ENCODE peak calls at places on chromosomes 7 and 10, in ten cellular contexts. I is HL-60; Y is endodermal cell; F is cardiac muscle cell; Z is brain microvascular endothelial cell; J is IMR-90; R is mesothelial cell of epicardium; K is upper lobe of right lung; V is BJ; W is activated CD8-positive, alpha-beta T cell treated with anti-CD3 and anti-CD28 coated beads for 36 hours. T is an unnamed sample.

GRCh38 chr7:8184241-8184640 is 77.7 kb downstream of the ICA1 start:
- DNase-seq in I (no peak), Y (no peak), F (no peak), Z (no peak), J (no peak), R (no peak), K (no peak), V (no peak), W (no peak), T (no peak)

GRCh38 chr7:158828343-158829020 is 827 bp downstream of the ESYT2 start:
- DNase-seq in I (peak), Y (peak), F (peak), Z (no peak), J (no peak), R (no peak), K (peak), V (no peak), W (peak), T (peak)

GRCh38 chr7:101869901-101870290 is 52.5 kb downstream of the CUX1 start:
- DNase-seq in I (no peak), Y (no peak), F (no peak), Z (no peak), J (no peak), R (no peak), K (no peak), V (no peak), W (no peak), T (no peak)

GRCh38 chr10:133086247-133086646 is 1.5 kb upstream of the ADGRA1 start:
- DNase-seq in I (no peak), Y (no peak), F (no peak), Z (no peak), J (no peak), R (no peak), K (no peak), V (no peak), W (no peak), T (no peak)

GRCh38 chr7:78496226-78496625 is 697.7 kb downstream of the PHTF2 start:
- DNase-seq in I (no peak), Y (no peak), F (no peak), Z (no peak), J (no peak), R (no peak), K (no peak), V (no peak), W (no peak), T (no peak)

GRCh38 chr10:68550747-68551411 is 9.3 kb upstream of the TET1 start:
- DNase-seq in I (peak), Y (peak), F (peak), Z (peak), J (peak), R (no peak), K (no peak), V (no peak), W (peak), T (peak)

GRCh38 chr7:142927949-142928348 is 5.6 kb downstream of the TRPV5 start:
- DNase-seq in I (no peak), Y (no peak), F (no peak), Z (no peak), J (no peak), R (no peak), K (no peak), V (no peak), W (no peak), T (no peak)

GRCh38 chr10:71367279-71367678 is 29.4 kb upstream of the CDH23 start:
- DNase-seq in I (peak), Y (no peak), F (no peak), Z (no peak), J (no peak), R (no peak), K (peak), V (no peak), W (no peak), T (no peak)

GRCh38 chr7:97094531-97094930 is 23.0 kb upstream of the SDHAF3 start:
- DNase-seq in I (no peak), Y (no peak), F (no peak), Z (no peak), J (no peak), R (no peak), K (no peak), V (no peak), W (no peak), T (no peak)

GRCh38 chr7:138978541-138979184 is 2.5 kb downstream of the KIAA1549 start:
- DNase-seq in I (no peak), Y (no peak), F (no peak), Z (no peak), J (no peak), R (no peak), K (no peak), V (no peak), W (no peak), T (no peak)

GRCh38 chr7:139075031-139075652 is 34.4 kb downstream of the ZC3HAV1 start:
- DNase-seq in I (peak), Y (peak), F (peak), Z (peak), J (peak), R (no peak), K (peak), V (peak), W (peak), T (peak)

GRCh38 chr7:151728746-151729145 is 148.2 kb downstream of the PRKAG2 start:
- DNase-seq in I (no peak), Y (no peak), F (no peak), Z (no peak), J (no peak), R (no peak), K (no peak), V (no peak), W (no peak), T (no peak)

GRCh38 chr7:126635545-126635944 is 617.2 kb downstream of the GRM8 start:
- DNase-seq in I (no peak), Y (no peak), F (no peak), Z (no peak), J (no peak), R (no peak), K (no peak), V (no peak), W (no peak), T (no peak)

GRCh38 chr7:73742338-73742752 is 3.7 kb upstream of the ABHD11 start:
- DNase-seq in I (no peak), Y (peak), F (no peak), Z (no peak), J (no peak), R (no peak), K (peak), V (no peak), W (no peak), T (peak)

GRCh38 chr10:80787952-80788351 is 250.2 kb downstream of the SH2D4B start:
- DNase-seq in I (no peak), Y (no peak), F (no peak), Z (no peak), J (no peak), R (no peak), K (no peak), V (no peak), W (no peak), T (no peak)

GRCh38 chr7:130970196-130970595 is 236.2 kb upstream of the KLF14 start:
- DNase-seq in I (no peak), Y (no peak), F (no peak), Z (no peak), J (no peak), R (no peak), K (no peak), V (no peak), W (peak), T (no peak)

GRCh38 chr10:132305654-132306340 is 2.0 kb downstream of the STK32C start:
- DNase-seq in I (no peak), Y (no peak), F (no peak), Z (no peak), J (no peak), R (no peak), K (peak), V (no peak), W (no peak), T (no peak)

GRCh38 chr10:114605155-114605797 is 52.8 kb downstream of the ABLIM1 start:
- DNase-seq in I (no peak), Y (no peak), F (no peak), Z (no peak), J (no peak), R (no peak), K (no peak), V (no peak), W (no peak), T (no peak)

GRCh38 chr10:125768217-125768616 is 7.4 kb downstream of the MMP21 start:
- DNase-seq in I (no peak), Y (no peak), F (peak), Z (no peak), J (peak), R (no peak), K (no peak), V (no peak), W (no peak), T (no peak)

GRCh38 chr7:132876576-132876975 is 205.3 kb downstream of the CHCHD3 start:
- DNase-seq in I (no peak), Y (no peak), F (no peak), Z (no peak), J (no peak), R (no peak), K (no peak), V (no peak), W (no peak), T (no peak)

GRCh38 chr10:98344589-98345038 is 70.4 kb downstream of the PYROXD2 start:
- DNase-seq in I (no peak), Y (no peak), F (peak), Z (no peak), J (peak), R (no peak), K (no peak), V (no peak), W (no peak), T (no peak)

GRCh38 chr10:102776779-102777417 is 33.1 kb downstream of the WBP1L start:
- DNase-seq in I (peak), Y (peak), F (peak), Z (peak), J (peak), R (peak), K (peak), V (peak), W (peak), T (no peak)

GRCh38 chr10:88849224-88849623 is 2.4 kb downstream of the ANKRD22 start:
- DNase-seq in I (no peak), Y (no peak), F (peak), Z (peak), J (peak), R (no peak), K (no peak), V (no peak), W (no peak), T (no peak)

GRCh38 chr7:118053353-118053752 is 130.6 kb upstream of the LSM8 start:
- DNase-seq in I (no peak), Y (no peak), F (no peak), Z (no peak), J (no peak), R (no peak), K (no peak), V (no peak), W (no peak), T (no peak)

GRCh38 chr7:142418316-142418715 is 160.5 kb upstream of the PRSS58 start:
- DNase-seq in I (peak), Y (no peak), F (no peak), Z (no peak), J (no peak), R (no peak), K (no peak), V (no peak), W (no peak), T (no peak)

GRCh38 chr7:115387168-115387567 is 465.3 kb downstream of the MDFIC start:
- DNase-seq in I (no peak), Y (no peak), F (no peak), Z (no peak), J (no peak), R (no peak), K (no peak), V (no peak), W (no peak), T (no peak)

DNA sequence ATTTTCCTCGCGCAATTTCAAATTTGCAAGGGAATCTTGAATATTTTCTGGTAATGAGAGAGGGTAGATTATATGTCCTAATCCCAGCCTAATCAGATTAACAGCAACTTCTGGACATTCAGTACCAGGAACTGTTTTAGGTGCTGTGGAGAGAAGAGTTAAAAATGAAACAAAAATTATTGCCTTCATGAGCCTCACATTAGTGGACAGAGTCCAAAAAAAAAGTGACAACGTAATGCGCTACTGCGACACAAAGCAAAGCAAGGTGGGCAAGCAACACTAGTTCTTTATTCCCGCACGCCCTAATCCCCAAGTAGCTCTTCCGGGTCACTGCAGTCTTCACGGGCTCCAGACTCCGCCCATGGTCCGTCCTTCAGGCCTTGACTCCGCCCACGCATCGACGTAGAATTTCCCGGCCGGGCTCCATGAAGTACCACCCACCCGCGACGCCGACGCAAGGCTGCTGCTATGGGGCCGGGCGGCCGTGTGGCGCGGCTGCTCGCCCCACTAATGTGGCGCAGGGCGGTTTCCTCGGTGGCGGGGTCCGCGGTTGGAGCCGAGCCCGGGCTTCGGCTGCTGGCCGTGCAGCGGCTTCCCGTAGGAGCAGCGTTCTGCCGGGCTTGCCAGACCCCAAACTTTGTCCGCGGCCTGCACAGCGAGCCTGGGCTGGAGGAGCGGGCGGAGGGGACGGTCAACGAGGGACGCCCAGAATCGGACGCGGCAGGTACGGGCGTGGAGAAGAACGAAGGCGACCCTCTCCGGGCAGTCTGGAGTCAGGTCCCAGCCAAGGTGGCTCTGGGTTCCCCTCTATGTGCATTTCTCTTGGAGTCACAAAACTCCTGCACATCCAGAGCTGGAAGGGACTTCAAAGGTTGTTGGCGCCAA is at the start of gene MALSU1:
- DNase-seq in I (peak), Y (peak), F (peak), Z (peak), J (peak), R (peak), K (peak), V (peak), W (peak), T (peak)
- TF ChIP-seq CTCF in I (no peak), Y (no peak), F (no peak), Z (no peak), J (no peak), R (no peak), K (no peak), V (no peak), W (no peak), T (no peak)

GRCh38 chr7:146772581-146772980 is 656.0 kb downstream of the CNTNAP2 start:
- DNase-seq in I (peak), Y (peak), F (no peak), Z (no peak), J (no peak), R (no peak), K (no peak), V (no peak), W (no peak), T (no peak)
- TF ChIP-seq CTCF in I (no peak), Y (peak), F (peak), Z (peak), J (no peak), R (no peak), K (no peak), V (no peak), W (no peak), T (no peak)

DNA sequence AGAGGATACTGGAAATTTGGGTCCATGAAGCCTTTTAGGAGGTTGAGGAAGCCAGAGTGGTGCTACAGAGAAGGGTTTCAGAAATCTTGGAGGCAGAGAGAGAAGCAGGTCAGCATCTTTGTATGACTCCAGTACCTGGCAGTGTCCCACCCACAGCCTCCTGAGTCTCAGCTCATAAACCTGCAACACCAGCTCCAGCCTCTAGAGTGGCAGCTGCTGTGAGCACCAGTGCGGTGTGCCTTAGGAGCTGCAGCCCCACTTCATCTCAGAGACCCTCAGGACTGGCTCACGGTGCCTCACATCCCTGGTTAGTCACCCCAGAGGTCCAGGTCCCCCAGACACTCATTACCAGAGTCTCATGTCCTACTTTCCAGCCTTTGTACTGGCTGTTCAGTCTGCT is 84.8 kb upstream of the PRKAR2B start:
- DNase-seq in I (no peak), Y (peak), F (no peak), Z (no peak), J (no peak), R (no peak), K (no peak), V (no peak), W (peak), T (no peak)
- TF ChIP-seq CTCF in I (no peak), Y (peak), F (peak), Z (peak), J (no peak), R (peak), K (no peak), V (no peak), W (peak), T (no peak)

DNA sequence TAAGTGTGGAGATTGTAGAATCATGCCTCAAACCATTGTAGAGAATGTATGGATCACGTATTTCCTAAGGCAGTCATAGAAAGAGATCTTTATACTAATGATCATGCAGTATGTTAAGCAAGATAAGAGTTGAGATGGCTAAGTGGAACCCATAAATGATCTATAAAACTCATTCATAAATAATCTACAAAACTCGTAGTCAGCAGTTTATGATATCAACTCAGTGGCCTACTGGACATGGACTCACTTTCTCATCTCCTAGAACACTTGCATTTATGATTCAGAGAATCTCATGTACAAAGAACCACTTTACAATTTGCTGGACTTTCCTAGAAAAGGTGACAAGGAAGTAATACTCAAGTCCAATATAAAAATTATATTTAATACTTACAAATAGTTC is 339.6 kb downstream of the PCLO start:
- DNase-seq in I (no peak), Y (no peak), F (no peak), Z (no peak), J (no peak), R (no peak), K (no peak), V (no peak), W (no peak), T (no peak)
- TF ChIP-seq CTCF in I (no peak), Y (no peak), F (no peak), Z (no peak), J (no peak), R (no peak), K (no peak), V (no peak), W (no peak), T (no peak)

DNA sequence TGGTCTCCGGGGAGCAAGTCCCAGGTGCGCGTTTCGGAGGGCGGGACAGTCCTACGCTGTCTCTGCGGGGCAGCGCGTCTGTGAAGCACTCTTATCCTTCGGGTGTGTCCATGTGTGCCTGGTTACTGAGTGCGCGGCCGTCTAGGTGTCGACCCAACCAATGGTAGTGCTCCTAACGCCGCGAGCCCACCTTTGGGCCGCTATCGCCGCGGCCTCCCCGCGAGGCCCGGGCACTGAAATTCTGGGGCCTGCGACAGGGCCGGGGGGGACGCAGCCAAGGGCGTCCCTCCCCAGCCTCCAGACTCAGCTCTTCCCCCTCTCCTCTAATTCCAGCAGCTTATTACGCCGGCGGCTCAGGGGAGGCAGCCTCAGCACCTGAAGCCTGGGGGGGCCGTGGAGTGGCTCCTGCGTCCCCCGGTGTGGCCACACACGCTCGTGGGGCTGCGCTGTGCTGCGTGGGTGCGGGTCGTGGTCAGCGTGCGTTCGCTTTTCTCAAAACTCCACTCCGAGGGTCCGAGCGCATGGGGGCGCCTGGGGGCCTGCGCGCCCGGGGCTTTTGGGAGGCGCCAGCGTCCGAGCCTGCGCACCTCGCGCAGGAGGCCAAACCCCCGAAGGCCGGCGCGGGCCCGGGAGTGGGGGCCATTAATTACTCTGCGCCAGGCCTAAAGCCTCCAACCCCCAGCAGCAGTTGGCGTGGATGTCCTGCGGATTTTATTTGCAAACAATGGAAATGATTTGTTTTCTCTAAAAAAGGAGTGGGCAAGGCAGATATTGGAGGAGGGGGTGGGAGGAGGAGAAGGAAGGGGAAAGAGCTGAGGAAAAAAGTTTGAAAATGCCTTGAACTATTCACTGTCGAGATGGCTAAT is 3.0 kb upstream of the ZNF503 start:
- DNase-seq in I (no peak), Y (peak), F (no peak), Z (no peak), J (no peak), R (peak), K (peak), V (no peak), W (no peak), T (peak)
- TF ChIP-seq CTCF in I (no peak), Y (no peak), F (no peak), Z (no peak), J (no peak), R (no peak), K (no peak), V (no peak), W (no peak), T (no peak)

DNA sequence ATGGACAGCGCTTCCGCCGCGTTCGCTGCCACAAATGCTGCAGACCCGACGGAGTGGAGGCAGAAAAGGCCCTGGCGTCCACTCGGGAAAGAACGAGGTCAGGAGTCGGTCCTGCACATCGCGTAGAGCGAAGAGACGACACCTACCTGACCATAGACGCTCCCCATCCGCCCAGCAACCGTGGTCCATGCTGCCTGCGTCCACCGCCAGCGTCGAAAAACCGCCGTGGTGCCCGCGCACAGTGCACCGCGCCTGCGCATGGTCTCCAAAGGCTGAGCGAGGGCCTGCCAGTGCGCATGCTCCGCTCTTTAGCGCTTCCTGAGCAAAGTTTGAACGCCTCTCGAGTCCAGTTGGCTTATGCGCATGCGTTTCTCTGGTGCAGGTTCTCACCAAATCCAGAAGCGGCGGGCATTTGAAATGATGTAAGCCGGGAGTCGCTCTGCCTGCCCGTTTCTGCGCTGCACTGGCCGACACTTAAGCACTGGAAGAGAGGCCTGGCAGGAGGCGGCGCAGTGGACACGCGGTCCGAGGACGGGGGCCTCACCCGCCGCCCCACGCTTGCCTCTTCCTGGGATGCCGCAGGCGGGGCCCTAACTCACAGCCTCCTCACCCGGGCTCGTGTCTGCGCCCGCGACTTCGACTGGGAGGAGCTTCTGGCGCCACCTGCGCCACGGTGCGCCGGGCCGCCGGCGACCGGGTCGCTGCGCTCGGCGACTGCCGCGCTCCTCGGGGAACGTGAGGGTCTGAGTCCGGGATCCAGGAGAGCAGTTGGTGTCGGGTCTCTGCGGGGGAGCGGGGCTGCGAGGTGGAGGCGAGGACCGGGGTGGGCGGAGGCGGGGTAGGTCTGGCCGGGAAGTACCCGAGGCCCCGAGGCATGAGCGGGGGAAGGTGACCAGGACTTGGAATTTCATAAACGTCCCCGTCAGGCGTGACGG is at the start of gene FAM24B:
- DNase-seq in I (peak), Y (peak), F (peak), Z (peak), J (peak), R (no peak), K (peak), V (peak), W (peak), T (peak)
- TF ChIP-seq CTCF in I (no peak), Y (no peak), F (no peak), Z (no peak), J (no peak), R (no peak), K (no peak), V (no peak), W (no peak), T (no peak)

GRCh38 chr10:86363184-86363832 is 3.3 kb downstream of the GRID1 start:
- DNase-seq in I (no peak), Y (peak), F (peak), Z (no peak), J (no peak), R (no peak), K (peak), V (no peak), W (peak), T (peak)
- TF ChIP-seq CTCF in I (no peak), Y (peak), F (peak), Z (peak), J (peak), R (peak), K (peak), V (no peak), W (no peak), T (peak)